ENCODE peak calls at places on chromosome 9, in nine cellular contexts. One of them, this sample, is unnamed.

GRCh38 chr9:86944974-86945867 is 2.1 kb downstream of the GAS1 start:
- DNase-seq in AG10803: peak
- DNase-seq in prostate gland: no peak
- DNase-seq in epithelial cell of esophagus: no peak
- DNase-seq in lower lobe of right lung: no peak
- DNase-seq in PC-9: no peak
- DNase-seq in left ventricle myocardium inferior: no peak
- DNase-seq in CD8-positive, alpha-beta T cell: no peak
- DNase-seq in fibroblast of lung: peak
- DNase-seq in this sample: no peak

GRCh38 chr9:35814106-35814840 is 569 bp downstream of the HINT2 start:
- DNase-seq in left ventricle myocardium inferior: peak
- DNase-seq in fibroblast of lung: peak
- DNase-seq in prostate gland: peak
- DNase-seq in CD8-positive, alpha-beta T cell: no peak
- DNase-seq in lower lobe of right lung: peak
- DNase-seq in epithelial cell of esophagus: peak
- DNase-seq in AG10803: peak
- DNase-seq in PC-9: peak
- DNase-seq in this sample: no peak

GRCh38 chr9:112009656-112010055 is 113.0 kb downstream of the UGCG start:
- DNase-seq in CD8-positive, alpha-beta T cell: no peak
- DNase-seq in lower lobe of right lung: no peak
- DNase-seq in PC-9: no peak
- DNase-seq in epithelial cell of esophagus: peak
- DNase-seq in prostate gland: no peak
- DNase-seq in left ventricle myocardium inferior: no peak
- DNase-seq in AG10803: peak
- DNase-seq in fibroblast of lung: peak
- DNase-seq in this sample: no peak

GRCh38 chr9:14350766-14351165 is 36.8 kb upstream of the NFIB start:
- DNase-seq in lower lobe of right lung: no peak
- DNase-seq in CD8-positive, alpha-beta T cell: no peak
- DNase-seq in AG10803: no peak
- DNase-seq in PC-9: no peak
- DNase-seq in fibroblast of lung: no peak
- DNase-seq in prostate gland: no peak
- DNase-seq in left ventricle myocardium inferior: no peak
- DNase-seq in epithelial cell of esophagus: peak
- DNase-seq in this sample: no peak

GRCh38 chr9:29775491-29775890 is 2202.2 kb upstream of the C9orf72 start:
- DNase-seq in left ventricle myocardium inferior: no peak
- DNase-seq in epithelial cell of esophagus: no peak
- DNase-seq in AG10803: no peak
- DNase-seq in lower lobe of right lung: no peak
- DNase-seq in PC-9: no peak
- DNase-seq in prostate gland: no peak
- DNase-seq in fibroblast of lung: no peak
- DNase-seq in CD8-positive, alpha-beta T cell: no peak
- DNase-seq in this sample: no peak

GRCh38 chr9:70403166-70403565 is 11.3 kb downstream of the KLF9 start:
- DNase-seq in lower lobe of right lung: no peak
- DNase-seq in CD8-positive, alpha-beta T cell: peak
- DNase-seq in AG10803: peak
- DNase-seq in PC-9: no peak
- DNase-seq in left ventricle myocardium inferior: no peak
- DNase-seq in prostate gland: no peak
- DNase-seq in epithelial cell of esophagus: no peak
- DNase-seq in fibroblast of lung: no peak
- DNase-seq in this sample: no peak

GRCh38 chr9:130042931-130043653 is at the start of gene FNBP1:
- DNase-seq in prostate gland: peak
- DNase-seq in epithelial cell of esophagus: peak
- DNase-seq in PC-9: peak
- DNase-seq in AG10803: peak
- DNase-seq in left ventricle myocardium inferior: peak
- DNase-seq in CD8-positive, alpha-beta T cell: peak
- DNase-seq in lower lobe of right lung: peak
- DNase-seq in fibroblast of lung: peak
- DNase-seq in this sample: peak

GRCh38 chr9:31210982-31211570 is 1173.4 kb upstream of the ACO1 start:
- DNase-seq in epithelial cell of esophagus: no peak
- DNase-seq in fibroblast of lung: peak
- DNase-seq in CD8-positive, alpha-beta T cell: no peak
- DNase-seq in left ventricle myocardium inferior: no peak
- DNase-seq in AG10803: no peak
- DNase-seq in PC-9: no peak
- DNase-seq in prostate gland: no peak
- DNase-seq in lower lobe of right lung: peak
- DNase-seq in this sample: no peak

GRCh38 chr9:92561374-92562329 is 25.9 kb upstream of the ECM2 start:
- DNase-seq in fibroblast of lung: peak
- DNase-seq in CD8-positive, alpha-beta T cell: no peak
- DNase-seq in left ventricle myocardium inferior: no peak
- DNase-seq in lower lobe of right lung: no peak
- DNase-seq in AG10803: peak
- DNase-seq in prostate gland: no peak
- DNase-seq in PC-9: no peak
- DNase-seq in epithelial cell of esophagus: peak
- DNase-seq in this sample: no peak

GRCh38 chr9:86181379-86182315 is 77.8 kb downstream of the C9orf153 start:
- DNase-seq in PC-9: peak
- DNase-seq in prostate gland: no peak
- DNase-seq in AG10803: no peak
- DNase-seq in epithelial cell of esophagus: peak
- DNase-seq in fibroblast of lung: no peak
- DNase-seq in left ventricle myocardium inferior: no peak
- DNase-seq in lower lobe of right lung: no peak
- DNase-seq in CD8-positive, alpha-beta T cell: no peak
- DNase-seq in this sample: no peak

GRCh38 chr9:89444212-89444611 is 53.7 kb downstream of the SEMA4D start:
- DNase-seq in fibroblast of lung: no peak
- DNase-seq in PC-9: no peak
- DNase-seq in lower lobe of right lung: no peak
- DNase-seq in CD8-positive, alpha-beta T cell: peak
- DNase-seq in prostate gland: no peak
- DNase-seq in AG10803: no peak
- DNase-seq in left ventricle myocardium inferior: peak
- DNase-seq in epithelial cell of esophagus: no peak
- DNase-seq in this sample: peak

GRCh38 chr9:19998153-19998552 is 209.3 kb upstream of the SLC24A2 start:
- DNase-seq in fibroblast of lung: peak
- DNase-seq in epithelial cell of esophagus: peak
- DNase-seq in PC-9: no peak
- DNase-seq in AG10803: peak
- DNase-seq in lower lobe of right lung: no peak
- DNase-seq in prostate gland: no peak
- DNase-seq in CD8-positive, alpha-beta T cell: no peak
- DNase-seq in left ventricle myocardium inferior: no peak
- DNase-seq in this sample: no peak

DNA sequence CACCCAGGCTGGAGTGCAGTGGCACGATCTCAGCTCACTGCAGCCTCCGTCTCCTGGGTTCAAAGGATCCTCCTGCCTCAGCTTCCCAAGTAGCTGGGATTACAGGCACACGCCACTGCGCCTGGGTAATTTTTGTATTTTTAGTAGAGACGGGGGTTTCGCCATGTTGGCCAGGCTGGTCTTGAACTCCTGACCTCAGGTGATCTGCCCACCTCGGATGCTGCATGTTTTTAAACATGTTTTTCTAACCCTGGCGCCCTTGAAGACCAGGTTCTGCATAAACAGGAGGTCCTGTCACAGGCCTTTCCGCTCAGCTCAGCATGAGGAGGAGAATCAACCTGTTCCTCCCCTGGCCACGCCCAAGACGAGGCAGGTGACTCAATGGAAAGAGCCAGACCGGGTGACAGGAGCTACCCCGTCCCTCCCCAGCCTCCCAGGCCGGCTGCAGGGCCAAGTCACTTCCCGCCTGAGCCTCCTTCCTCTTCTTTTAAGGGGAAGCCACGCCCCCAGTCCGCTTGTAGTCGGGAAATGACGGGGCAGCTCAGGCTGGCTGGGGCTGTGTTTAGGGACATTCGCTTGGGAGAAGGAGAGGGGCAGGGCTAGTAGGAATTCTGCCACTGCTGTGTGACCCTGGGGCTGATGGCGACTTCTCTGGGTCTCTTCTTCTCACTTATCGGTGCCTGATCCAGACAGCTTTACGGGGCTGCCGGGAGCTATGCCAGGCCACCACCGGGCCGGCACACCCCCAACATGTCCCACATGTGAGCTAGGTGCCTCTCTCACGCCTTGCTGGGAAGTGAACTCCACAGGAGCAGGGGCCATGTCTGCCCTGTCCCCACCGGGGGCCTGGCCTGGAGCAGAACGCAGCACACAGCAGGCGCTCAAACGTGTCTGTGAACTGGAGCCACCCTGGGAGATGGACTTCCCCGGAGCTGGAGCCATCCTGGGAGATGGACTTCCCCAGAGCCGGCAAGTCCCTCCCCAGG is 6.1 kb downstream of the NOTCH1 start:
- DNase-seq in lower lobe of right lung: peak
- DNase-seq in CD8-positive, alpha-beta T cell: peak
- DNase-seq in AG10803: no peak
- DNase-seq in PC-9: peak
- DNase-seq in fibroblast of lung: peak
- DNase-seq in left ventricle myocardium inferior: peak
- DNase-seq in epithelial cell of esophagus: peak
- DNase-seq in prostate gland: peak
- DNase-seq in this sample: peak
- TF ChIP-seq CTCF in lower lobe of right lung: no peak
- TF ChIP-seq CTCF in CD8-positive, alpha-beta T cell: no peak
- TF ChIP-seq CTCF in AG10803: no peak
- TF ChIP-seq CTCF in PC-9: no peak
- TF ChIP-seq CTCF in fibroblast of lung: no peak
- TF ChIP-seq CTCF in left ventricle myocardium inferior: no peak
- TF ChIP-seq CTCF in epithelial cell of esophagus: no peak
- TF ChIP-seq CTCF in prostate gland: no peak
- TF ChIP-seq CTCF in this sample: no peak

DNA sequence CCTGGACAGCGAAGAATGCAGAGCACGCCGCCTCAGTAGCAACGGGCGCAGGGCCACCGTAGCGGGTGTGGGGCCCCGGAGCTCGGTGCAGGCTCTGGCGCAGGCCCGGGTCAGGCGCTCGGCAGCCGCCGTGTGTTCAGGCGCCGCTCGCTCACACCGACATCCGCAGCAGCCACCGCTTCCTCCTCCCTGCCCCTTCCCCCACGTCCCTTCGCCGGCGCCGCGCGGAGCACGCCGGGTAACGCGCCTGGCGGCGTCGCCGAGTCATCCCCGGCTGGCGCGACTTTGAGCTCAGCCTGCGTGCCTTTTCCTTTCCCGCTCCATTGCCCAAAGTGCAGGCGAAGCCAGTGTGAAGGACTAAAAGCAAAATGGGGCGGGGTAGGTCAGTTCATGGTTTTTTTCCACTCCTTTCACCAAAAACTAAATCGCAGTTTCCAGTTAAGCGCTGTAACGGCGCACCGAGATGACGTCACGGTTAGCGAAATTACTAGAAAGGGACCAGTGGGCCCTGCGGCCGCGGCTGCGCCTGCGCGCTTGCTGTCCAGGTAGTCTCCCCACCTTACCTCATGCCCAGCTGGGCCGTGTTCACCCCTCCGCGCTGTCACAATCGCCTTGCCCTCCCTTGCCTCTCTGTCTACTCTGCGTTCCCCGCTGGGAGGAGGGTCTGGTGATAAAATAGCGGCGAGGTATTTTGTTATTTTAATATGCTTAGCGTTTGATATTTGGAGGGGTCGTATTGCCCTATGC is at the start of gene UBQLN1:
- DNase-seq in AG10803: peak
- DNase-seq in fibroblast of lung: peak
- DNase-seq in prostate gland: peak
- DNase-seq in CD8-positive, alpha-beta T cell: peak
- DNase-seq in left ventricle myocardium inferior: peak
- DNase-seq in lower lobe of right lung: peak
- DNase-seq in PC-9: peak
- DNase-seq in epithelial cell of esophagus: peak
- DNase-seq in this sample: peak
- TF ChIP-seq CTCF in AG10803: no peak
- TF ChIP-seq CTCF in fibroblast of lung: no peak
- TF ChIP-seq CTCF in prostate gland: no peak
- TF ChIP-seq CTCF in CD8-positive, alpha-beta T cell: no peak
- TF ChIP-seq CTCF in left ventricle myocardium inferior: no peak
- TF ChIP-seq CTCF in lower lobe of right lung: no peak
- TF ChIP-seq CTCF in PC-9: no peak
- TF ChIP-seq CTCF in epithelial cell of esophagus: no peak
- TF ChIP-seq CTCF in this sample: no peak

DNA sequence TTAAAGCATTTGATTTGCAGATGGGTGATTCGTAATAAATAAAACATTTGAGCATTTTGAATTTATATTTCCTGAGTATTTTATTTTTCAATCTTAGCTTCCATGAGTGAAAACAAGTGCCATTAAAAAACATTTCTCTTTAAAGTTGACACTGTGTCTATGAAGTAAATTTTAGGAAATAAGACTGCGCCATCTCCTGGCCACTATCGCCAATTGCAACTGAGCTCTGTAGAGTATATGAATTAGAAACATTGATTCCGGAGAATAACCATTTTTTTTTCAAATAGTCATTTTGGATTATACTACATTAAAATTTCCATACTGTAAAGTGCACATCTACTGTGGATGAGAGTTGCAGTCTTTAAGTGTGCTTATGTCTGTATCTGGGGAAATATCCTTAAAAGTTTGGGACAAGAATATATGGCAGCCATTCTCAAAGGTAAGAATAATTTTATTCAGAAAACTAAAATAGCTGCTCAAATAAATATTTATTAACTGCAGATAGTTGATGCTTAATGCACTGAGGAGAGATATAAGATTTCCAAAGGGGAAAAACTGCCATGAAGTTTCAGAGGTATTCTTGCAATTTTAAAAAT is 5.9 kb downstream of the DMRTA1 start:
- DNase-seq in lower lobe of right lung: peak
- DNase-seq in prostate gland: peak
- DNase-seq in AG10803: peak
- DNase-seq in left ventricle myocardium inferior: peak
- DNase-seq in epithelial cell of esophagus: peak
- DNase-seq in CD8-positive, alpha-beta T cell: no peak
- DNase-seq in fibroblast of lung: peak
- DNase-seq in PC-9: peak
- DNase-seq in this sample: no peak
- TF ChIP-seq CTCF in lower lobe of right lung: peak
- TF ChIP-seq CTCF in prostate gland: peak
- TF ChIP-seq CTCF in AG10803: peak
- TF ChIP-seq CTCF in left ventricle myocardium inferior: peak
- TF ChIP-seq CTCF in epithelial cell of esophagus: peak
- TF ChIP-seq CTCF in CD8-positive, alpha-beta T cell: peak
- TF ChIP-seq CTCF in fibroblast of lung: peak
- TF ChIP-seq CTCF in PC-9: peak
- TF ChIP-seq CTCF in this sample: peak

DNA sequence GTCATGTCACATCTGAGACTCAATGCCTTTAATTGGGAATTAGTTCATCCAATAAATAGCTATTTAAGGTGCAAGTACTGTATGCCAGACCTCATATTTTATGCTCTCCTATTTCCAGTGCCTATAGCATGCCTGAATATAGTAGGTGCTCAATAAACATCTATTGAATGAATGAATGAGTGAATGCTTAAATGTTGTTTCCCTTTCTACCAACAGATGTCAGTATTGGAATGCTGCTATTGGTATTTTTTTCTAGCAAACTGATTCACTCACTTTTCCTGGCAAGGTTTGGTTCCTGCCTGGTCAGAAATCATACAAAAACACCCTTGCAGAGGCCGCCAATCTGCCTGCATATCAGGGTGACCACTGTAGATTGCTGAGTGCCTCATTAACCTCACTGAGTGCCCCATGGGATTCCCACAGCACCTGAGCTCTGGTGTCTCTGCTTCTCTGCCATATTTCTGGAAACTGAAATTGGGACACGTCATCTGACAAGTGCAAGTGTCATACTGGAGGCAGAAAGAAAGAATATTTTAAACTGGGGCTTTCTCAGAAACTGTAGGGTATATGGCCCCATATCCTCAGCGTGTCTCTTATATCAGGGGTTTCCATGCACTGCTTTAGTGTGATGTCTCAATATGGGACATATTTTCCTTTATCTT is 359.7 kb downstream of the TRIM32 start:
- DNase-seq in left ventricle myocardium inferior: no peak
- DNase-seq in fibroblast of lung: no peak
- DNase-seq in lower lobe of right lung: no peak
- DNase-seq in epithelial cell of esophagus: no peak
- DNase-seq in AG10803: no peak
- DNase-seq in PC-9: no peak
- DNase-seq in prostate gland: no peak
- DNase-seq in CD8-positive, alpha-beta T cell: no peak
- DNase-seq in this sample: no peak
- TF ChIP-seq CTCF in left ventricle myocardium inferior: no peak
- TF ChIP-seq CTCF in fibroblast of lung: no peak
- TF ChIP-seq CTCF in lower lobe of right lung: no peak
- TF ChIP-seq CTCF in epithelial cell of esophagus: peak
- TF ChIP-seq CTCF in AG10803: peak
- TF ChIP-seq CTCF in PC-9: peak
- TF ChIP-seq CTCF in prostate gland: no peak
- TF ChIP-seq CTCF in CD8-positive, alpha-beta T cell: no peak
- TF ChIP-seq CTCF in this sample: no peak

This sample was measured in natural killer cell.